ENCODE peak calls at places on chromosomes 2 and 18, in six cellular contexts. B, R, C, M, L and T are unnamed samples.

GRCh38 chr2:160721089-160722040 is 227.8 kb upstream of the RBMS1 start:
- DNase-seq in B (no peak), R (no peak), C (no peak), M (no peak), L (no peak), T (no peak)

GRCh38 chr2:58976374-58977055 is 735.4 kb upstream of the FANCL start:
- DNase-seq in B (no peak), R (no peak), C (no peak), M (no peak), L (no peak), T (no peak)

GRCh38 chr2:181354626-181355025 is 102.6 kb upstream of the ITGA4 start:
- DNase-seq in B (no peak), R (no peak), C (peak), M (no peak), L (no peak), T (no peak)

GRCh38 chr2:126946323-126947089 is 47.8 kb downstream of the TEX51 start:
- DNase-seq in B (no peak), R (no peak), C (no peak), M (no peak), L (no peak), T (no peak)

GRCh38 chr2:75074228-75074627 is 115.8 kb downstream of the POLE4 start:
- DNase-seq in B (no peak), R (no peak), C (no peak), M (no peak), L (no peak), T (no peak)

GRCh38 chr18:25621144-25621543 is 269.2 kb upstream of the ZNF521 start:
- DNase-seq in B (no peak), R (no peak), C (no peak), M (no peak), L (no peak), T (no peak)

GRCh38 chr2:175560521-175561164 is 379.1 kb upstream of the ATP5MC3 start:
- DNase-seq in B (no peak), R (no peak), C (no peak), M (no peak), L (no peak), T (no peak)

GRCh38 chr18:75071484-75071785 is 137.5 kb downstream of the PTGR3 start:
- DNase-seq in B (no peak), R (no peak), C (no peak), M (no peak), L (no peak), T (no peak)

GRCh38 chr2:133988316-133988891 is 265.5 kb upstream of the MGAT5 start:
- DNase-seq in B (no peak), R (no peak), C (no peak), M (no peak), L (no peak), T (no peak)

GRCh38 chr2:152513681-152514080 is 178.7 kb downstream of the FMNL2 start:
- DNase-seq in B (no peak), R (no peak), C (no peak), M (no peak), L (peak), T (no peak)

GRCh38 chr2:40097691-40098376 is 318.8 kb upstream of the THUMPD2 start:
- DNase-seq in B (no peak), R (no peak), C (no peak), M (no peak), L (no peak), T (no peak)

GRCh38 chr2:82675186-82675585 is 1783.9 kb downstream of the SUCLG1 start:
- DNase-seq in B (no peak), R (no peak), C (peak), M (no peak), L (no peak), T (no peak)

GRCh38 chr2:86201951-86202692 is 2.9 kb downstream of the MRPL35 start:
- DNase-seq in B (no peak), R (no peak), C (no peak), M (no peak), L (no peak), T (no peak)

GRCh38 chr2:19362094-19362649 is 3.7 kb upstream of the OSR1 start:
- DNase-seq in B (no peak), R (no peak), C (no peak), M (peak), L (no peak), T (peak)

GRCh38 chr2:207819839-207820784 is 50.4 kb upstream of the FZD5 start:
- DNase-seq in B (no peak), R (no peak), C (no peak), M (no peak), L (no peak), T (no peak)

GRCh38 chr2:1995987-1996386 is 251.7 kb upstream of the PXDN start:
- DNase-seq in B (no peak), R (no peak), C (no peak), M (peak), L (no peak), T (peak)

GRCh38 chr2:47300081-47300480 is 102.9 kb upstream of the MSH2 start:
- DNase-seq in B (no peak), R (no peak), C (no peak), M (no peak), L (no peak), T (no peak)

GRCh38 chr2:71605173-71605641 is 151.8 kb downstream of the DYSF start:
- DNase-seq in B (no peak), R (no peak), C (no peak), M (peak), L (no peak), T (no peak)

GRCh38 chr2:145228506-145228905 is 708.6 kb upstream of the ZEB2 start:
- DNase-seq in B (no peak), R (no peak), C (no peak), M (no peak), L (no peak), T (no peak)

GRCh38 chr2:205025580-205026240 is 480.4 kb downstream of the PARD3B start:
- DNase-seq in B (no peak), R (no peak), C (no peak), M (no peak), L (no peak), T (no peak)

GRCh38 chr18:79749251-79750191 is 48.2 kb upstream of the KCNG2 start:
- DNase-seq in B (no peak), R (no peak), C (no peak), M (no peak), L (no peak), T (no peak)

GRCh38 chr2:64295326-64296149 is 151.3 kb upstream of the PELI1 start:
- DNase-seq in B (peak), R (no peak), C (no peak), M (no peak), L (no peak), T (no peak)

GRCh38 chr2:241595600-241596140 is 37.1 kb downstream of the BOK start:
- DNase-seq in B (no peak), R (no peak), C (peak), M (no peak), L (no peak), T (peak)

GRCh38 chr18:27921392-27921791 is 255.5 kb downstream of the CDH2 start:
- DNase-seq in B (no peak), R (no peak), C (peak), M (no peak), L (no peak), T (no peak)

GRCh38 chr2:27518782-27519113 is 22.1 kb downstream of the GCKR start:
- DNase-seq in B (no peak), R (no peak), C (no peak), M (no peak), L (no peak), T (no peak)

GRCh38 chr18:12741351-12741750 is 38.5 kb downstream of the PSMG2 start:
- DNase-seq in B (no peak), R (no peak), C (peak), M (no peak), L (no peak), T (peak)

GRCh38 chr2:67437132-67437531 is 40.0 kb downstream of the ETAA1 start:
- DNase-seq in B (no peak), R (no peak), C (peak), M (no peak), L (no peak), T (no peak)

GRCh38 chr2:158773121-158773520 is 22.0 kb upstream of the DAPL1 start:
- DNase-seq in B (no peak), R (no peak), C (no peak), M (no peak), L (no peak), T (no peak)